ENCODE peak calls at places on chromosomes 5 and 9, in four cellular contexts. Y, Z, G and J are unnamed samples.

GRCh38 chr9:38405841-38406240 is 13.3 kb downstream of the ALDH1B1 start:
- DNase-seq in Y (no peak), Z (no peak), G (no peak), J (no peak)

GRCh38 chr5:77863181-77863580 is 87.0 kb upstream of the TBCA start:
- DNase-seq in Y (no peak), Z (no peak), G (no peak), J (no peak)

GRCh38 chr9:105194234-105194633 is 50.2 kb upstream of the SLC44A1 start:
- DNase-seq in Y (no peak), Z (no peak), G (no peak), J (no peak)

GRCh38 chr9:132078369-132079356 is 1.0 kb downstream of the MED27 start:
- DNase-seq in Y (peak), Z (peak), G (peak), J (no peak)

GRCh38 chr9:99169982-99170761 is 51.6 kb downstream of the ALG2 start:
- DNase-seq in Y (no peak), Z (no peak), G (no peak), J (no peak)

GRCh38 chr5:103031607-103032006 is 88.3 kb downstream of the GIN1 start:
- DNase-seq in Y (no peak), Z (no peak), G (no peak), J (no peak)

GRCh38 chr5:9445989-9446388 is 99.9 kb downstream of the SEMA5A start:
- DNase-seq in Y (no peak), Z (peak), G (no peak), J (no peak)

GRCh38 chr5:35938518-35939227 is at the start of gene CAPSL:
- DNase-seq in Y (peak), Z (peak), G (peak), J (no peak)

GRCh38 chr9:34636791-34637355 is 714 bp downstream of the SIGMAR1 start:
- DNase-seq in Y (no peak), Z (peak), G (peak), J (no peak)

GRCh38 chr5:179542170-179542569 is 8.2 kb upstream of the RUFY1 start:
- DNase-seq in Y (no peak), Z (no peak), G (no peak), J (no peak)

GRCh38 chr9:6590772-6591384 is 54.7 kb downstream of the GLDC start:
- DNase-seq in Y (no peak), Z (no peak), G (no peak), J (no peak)

GRCh38 chr9:137878146-137878941 is 762 bp downstream of the CACNA1B start:
- DNase-seq in Y (no peak), Z (peak), G (no peak), J (no peak)

GRCh38 chr5:96816430-96816939 is 8.7 kb upstream of the ERAP1 start:
- DNase-seq in Y (no peak), Z (no peak), G (peak), J (no peak)

GRCh38 chr5:88671808-88672499 is 211.0 kb downstream of the MEF2C start:
- DNase-seq in Y (no peak), Z (no peak), G (no peak), J (no peak)

GRCh38 chr5:65961644-65962043 is 35.3 kb downstream of the ERBIN start:
- DNase-seq in Y (no peak), Z (peak), G (no peak), J (no peak)

GRCh38 chr5:181234455-181235306 is 9.0 kb downstream of the RACK1 start:
- DNase-seq in Y (no peak), Z (no peak), G (no peak), J (no peak)